ENCODE peak calls at places on chromosomes 1 and 21, in six cellular contexts. X is transverse colon, P is fibroblast of pulmonary artery, M is neural progenitor cell, A is heart left ventricle, U is tibial artery. D is an unnamed sample.

GRCh38 chr1:30721311-30722174 is 1.8 kb downstream of the MATN1 start:
- DNase-seq in X (no peak), P (no peak), M (no peak), A (no peak), U (no peak), D (no peak)

GRCh38 chr1:236156512-236157208 is 14.3 kb downstream of the GPR137B start:
- DNase-seq in X (peak), P (no peak), M (no peak), A (no peak), U (no peak), D (peak)

GRCh38 chr1:211653329-211653728 is 22.1 kb downstream of the NEK2 start:
- DNase-seq in X (no peak), P (peak), M (no peak), A (no peak), U (no peak), D (no peak)

GRCh38 chr1:22320703-22321344 is 130.8 kb upstream of the ZBTB40 start:
- DNase-seq in X (no peak), P (no peak), M (no peak), A (no peak), U (no peak), D (no peak)

GRCh38 chr1:161216945-161217712 is 2.0 kb downstream of the FCER1G start:
- DNase-seq in X (no peak), P (peak), M (no peak), A (no peak), U (no peak), D (peak)

GRCh38 chr1:93180723-93181613 is at the start of gene CCDC18:
- DNase-seq in X (no peak), P (peak), M (no peak), A (no peak), U (no peak), D (peak)

GRCh38 chr1:67970088-67970487 is 80.3 kb downstream of the DIRAS3 start:
- DNase-seq in X (no peak), P (peak), M (no peak), A (no peak), U (no peak), D (no peak)

GRCh38 chr1:113057006-113057405 is 16.0 kb upstream of the LRIG2 start:
- DNase-seq in X (peak), P (no peak), M (peak), A (no peak), U (no peak), D (no peak)

GRCh38 chr1:48006318-48006717 is 9.1 kb upstream of the TRABD2B start:
- DNase-seq in X (no peak), P (peak), M (no peak), A (no peak), U (no peak), D (no peak)

GRCh38 chr1:94805912-94806311 is 14.2 kb upstream of the SLC44A3 start:
- DNase-seq in X (peak), P (peak), M (peak), A (peak), U (no peak), D (peak)

GRCh38 chr1:54095543-54096286 is 42.3 kb downstream of the TCEANC2 start:
- DNase-seq in X (no peak), P (no peak), M (no peak), A (no peak), U (no peak), D (no peak)

GRCh38 chr1:118987431-118988185 is 535 bp downstream of the TBX15 start:
- DNase-seq in X (no peak), P (no peak), M (peak), A (no peak), U (peak), D (peak)

GRCh38 chr1:234836786-234837185 is 226.8 kb upstream of the IRF2BP2 start:
- DNase-seq in X (no peak), P (no peak), M (no peak), A (no peak), U (no peak), D (no peak)

GRCh38 chr1:150150511-150151021 is 850 bp downstream of the PLEKHO1 start:
- DNase-seq in X (peak), P (no peak), M (peak), A (peak), U (peak), D (no peak)

GRCh38 chr21:30336596-30336995 is 898 bp downstream of the KRTAP27-1 start:
- DNase-seq in X (no peak), P (peak), M (no peak), A (no peak), U (no peak), D (no peak)

GRCh38 chr1:92749024-92749634 is 35.8 kb downstream of the EVI5 start:
- DNase-seq in X (peak), P (peak), M (peak), A (no peak), U (no peak), D (peak)

GRCh38 chr1:154463512-154463990 is 38.5 kb upstream of the TDRD10 start:
- DNase-seq in X (peak), P (no peak), M (no peak), A (no peak), U (peak), D (no peak)

GRCh38 chr1:43849670-43850069 is 83.9 kb upstream of the ARTN start:
- DNase-seq in X (no peak), P (no peak), M (no peak), A (no peak), U (no peak), D (no peak)

GRCh38 chr1:219189021-219189824 is 15.5 kb downstream of the LYPLAL1 start:
- DNase-seq in X (no peak), P (peak), M (no peak), A (no peak), U (no peak), D (peak)

GRCh38 chr1:59186656-59187055 is 110.2 kb upstream of the FGGY start:
- DNase-seq in X (no peak), P (peak), M (no peak), A (no peak), U (peak), D (no peak)

GRCh38 chr21:43609501-43610340 is 49.6 kb downstream of the HSF2BP start:
- DNase-seq in X (peak), P (peak), M (no peak), A (no peak), U (peak), D (no peak)

GRCh38 chr1:160876311-160876710 is 8.7 kb downstream of the ITLN1 start:
- DNase-seq in X (no peak), P (peak), M (no peak), A (no peak), U (no peak), D (no peak)

GRCh38 chr1:246651012-246651411 is 73.2 kb upstream of the SCCPDH start:
- DNase-seq in X (no peak), P (no peak), M (no peak), A (no peak), U (no peak), D (no peak)

GRCh38 chr1:54413295-54413694 is 7.1 kb upstream of the SSBP3 start:
- DNase-seq in X (peak), P (peak), M (no peak), A (peak), U (no peak), D (no peak)

GRCh38 chr1:17313910-17314309 is 5.9 kb downstream of the PADI4 start:
- DNase-seq in X (no peak), P (no peak), M (no peak), A (no peak), U (peak), D (no peak)

GRCh38 chr1:247487057-247487456 is 29.2 kb upstream of the OR2B11 start:
- DNase-seq in X (peak), P (peak), M (peak), A (no peak), U (no peak), D (peak)

GRCh38 chr1:12095822-12096263 is 32.7 kb downstream of the TNFRSF8 start:
- DNase-seq in X (no peak), P (peak), M (no peak), A (no peak), U (no peak), D (no peak)

GRCh38 chr21:36135391-36136094 is 664 bp downstream of the CBR3 start:
- DNase-seq in X (peak), P (peak), M (peak), A (peak), U (peak), D (peak)

GRCh38 chr1:206911064-206911663 is 10.6 kb downstream of the FCMR start:
- DNase-seq in X (no peak), P (peak), M (peak), A (no peak), U (peak), D (peak)

GRCh38 chr1:23923592-23924495 is 10.7 kb upstream of the CNR2 start:
- DNase-seq in X (no peak), P (no peak), M (no peak), A (no peak), U (peak), D (no peak)

GRCh38 chr1:102886638-102887037 is 221.7 kb downstream of the COL11A1 start:
- DNase-seq in X (no peak), P (no peak), M (no peak), A (no peak), U (no peak), D (no peak)

GRCh38 chr1:33195560-33195959 is 13.7 kb upstream of the TRIM62 start:
- DNase-seq in X (no peak), P (no peak), M (no peak), A (no peak), U (no peak), D (no peak)

GRCh38 chr1:164577291-164577690 is 18.3 kb downstream of the PBX1 start:
- DNase-seq in X (no peak), P (peak), M (no peak), A (no peak), U (no peak), D (no peak)

GRCh38 chr1:230255991-230256390 is 170.1 kb downstream of the PGBD5 start:
- DNase-seq in X (no peak), P (no peak), M (no peak), A (no peak), U (no peak), D (no peak)

GRCh38 chr1:219676012-219676770 is 63.3 kb upstream of the ZC3H11B start:
- DNase-seq in X (no peak), P (peak), M (no peak), A (no peak), U (no peak), D (no peak)

GRCh38 chr1:28928306-28928987 is 14.1 kb downstream of the EPB41 start:
- DNase-seq in X (no peak), P (no peak), M (no peak), A (no peak), U (no peak), D (no peak)

GRCh38 chr1:61079898-61080336 is 2.4 kb upstream of the NFIA start:
- DNase-seq in X (peak), P (peak), M (peak), A (peak), U (peak), D (no peak)

GRCh38 chr1:210483821-210484220 is 155.1 kb downstream of the HHAT start:
- DNase-seq in X (no peak), P (no peak), M (no peak), A (no peak), U (no peak), D (no peak)

GRCh38 chr1:6998267-6998666 is 213.0 kb downstream of the CAMTA1 start:
- DNase-seq in X (peak), P (no peak), M (peak), A (no peak), U (no peak), D (no peak)
- TF ChIP-seq CTCF in X (no peak), P (no peak), M (no peak), A (peak), U (no peak), D (no peak)

DNA sequence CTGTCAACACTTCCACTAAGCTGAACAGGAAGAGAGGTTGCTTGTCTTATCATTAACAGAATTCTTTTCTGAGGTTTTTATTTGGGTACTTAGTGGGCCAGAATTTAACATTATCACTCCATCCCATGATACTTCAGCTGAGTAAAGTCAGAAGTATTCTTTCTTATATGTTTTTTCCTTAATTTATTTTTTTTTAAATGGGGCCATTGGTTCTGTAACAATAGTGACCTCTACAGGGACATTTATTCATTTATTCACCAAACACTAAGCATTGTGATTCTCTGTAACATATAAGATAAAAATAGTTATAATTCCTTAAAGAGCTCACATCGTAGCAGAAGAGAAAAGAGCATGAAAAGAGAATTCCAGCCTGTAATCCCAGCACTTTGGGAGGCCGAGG is 9.8 kb downstream of the GREM2 start:
- DNase-seq in X (no peak), P (peak), M (no peak), A (no peak), U (no peak), D (no peak)
- TF ChIP-seq CTCF in X (no peak), P (peak), M (no peak), A (no peak), U (no peak), D (no peak)

DNA sequence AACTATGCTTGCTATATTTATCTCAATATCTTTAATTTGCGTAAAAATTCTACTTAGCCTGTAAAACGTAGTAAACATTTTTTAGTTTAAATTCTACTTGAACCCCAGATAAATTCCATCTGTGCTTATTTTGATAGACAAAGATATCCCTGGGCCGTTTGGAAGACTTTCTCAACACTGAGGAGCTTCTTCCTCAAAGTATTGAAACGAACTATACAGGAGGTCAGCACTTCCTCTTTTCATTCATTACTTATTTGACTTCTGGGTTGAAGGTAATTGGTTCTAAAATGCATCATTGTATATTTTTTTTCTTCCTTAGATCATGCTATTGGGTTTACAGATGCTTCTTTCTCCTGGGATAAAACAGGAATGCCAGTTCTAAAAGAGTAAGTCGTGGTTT is 74.7 kb downstream of the HSPA13 start:
- DNase-seq in X (no peak), P (no peak), M (no peak), A (no peak), U (no peak), D (no peak)
- TF ChIP-seq CTCF in X (no peak), P (no peak), M (no peak), A (no peak), U (no peak), D (no peak)

DNA sequence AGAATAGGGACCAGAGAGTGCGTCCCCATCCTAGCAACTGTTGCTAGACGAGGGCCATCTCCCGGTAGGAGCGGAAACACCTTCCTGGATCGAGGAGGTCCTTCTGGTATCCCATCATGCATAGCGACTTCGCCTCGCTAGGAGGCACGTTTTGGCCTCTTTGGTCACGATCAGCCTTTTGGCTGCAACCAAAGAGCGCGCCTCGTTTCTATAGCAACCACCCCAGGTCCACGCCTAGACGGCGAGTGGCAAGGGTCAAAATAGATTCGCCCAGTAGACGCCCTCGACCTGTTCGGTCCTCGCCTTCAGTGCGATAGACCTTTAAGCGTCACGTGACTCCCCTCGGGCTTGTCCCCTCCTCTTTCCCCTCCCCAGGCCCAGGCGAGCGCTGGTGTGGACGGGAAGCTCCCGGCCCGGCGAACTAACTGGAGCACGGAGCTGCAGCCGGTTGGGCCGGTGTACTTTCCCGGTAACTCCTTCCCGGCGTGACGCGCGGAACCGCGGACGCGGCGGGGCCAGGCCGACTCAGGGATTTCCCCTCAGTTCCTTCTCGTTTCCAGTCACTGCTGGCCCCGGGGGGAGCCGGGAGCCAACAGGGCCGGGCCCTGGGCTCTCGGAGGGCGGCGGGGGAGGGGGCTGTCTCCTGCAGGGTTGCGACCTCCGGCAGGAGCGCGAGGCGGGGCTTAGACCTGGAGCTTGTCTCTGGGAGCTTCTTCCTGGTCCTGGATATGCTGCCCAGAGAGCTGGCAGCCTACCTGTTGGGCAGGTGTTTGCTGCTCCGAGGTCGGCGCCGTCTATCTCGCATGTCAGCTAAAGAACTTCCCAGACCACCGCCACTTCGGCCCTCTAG is at the start of gene DNAJC16:
- DNase-seq in X (peak), P (peak), M (peak), A (peak), U (peak), D (peak)
- TF ChIP-seq CTCF in X (peak), P (peak), M (peak), A (no peak), U (peak), D (peak)

GRCh38 chr1:9110669-9111356 is 18.1 kb downstream of the GPR157 start:
- DNase-seq in X (peak), P (peak), M (peak), A (peak), U (peak), D (peak)
- TF ChIP-seq CTCF in X (peak), P (peak), M (peak), A (peak), U (peak), D (peak)

GRCh38 chr21:32742470-32742869 is 14.7 kb upstream of the SYNJ1 start:
- DNase-seq in X (no peak), P (no peak), M (no peak), A (no peak), U (no peak), D (no peak)
- TF ChIP-seq CTCF in X (no peak), P (no peak), M (no peak), A (no peak), U (no peak), D (no peak)

GRCh38 chr1:6329392-6329791 is 64.2 kb downstream of the ACOT7 start:
- DNase-seq in X (peak), P (peak), M (no peak), A (no peak), U (no peak), D (no peak)

GRCh38 chr1:6321205-6321604 is 60.3 kb upstream of the GPR153 start:
- DNase-seq in X (no peak), P (no peak), M (no peak), A (no peak), U (no peak), D (no peak)

GRCh38 chr1:6322161-6322560 is 61.3 kb upstream of the GPR153 start:
- DNase-seq in X (no peak), P (no peak), M (no peak), A (no peak), U (no peak), D (no peak)

GRCh38 chr1:6328696-6329095 is 64.9 kb downstream of the ACOT7 start:
- DNase-seq in X (no peak), P (no peak), M (no peak), A (no peak), U (no peak), D (no peak)

DNA sequence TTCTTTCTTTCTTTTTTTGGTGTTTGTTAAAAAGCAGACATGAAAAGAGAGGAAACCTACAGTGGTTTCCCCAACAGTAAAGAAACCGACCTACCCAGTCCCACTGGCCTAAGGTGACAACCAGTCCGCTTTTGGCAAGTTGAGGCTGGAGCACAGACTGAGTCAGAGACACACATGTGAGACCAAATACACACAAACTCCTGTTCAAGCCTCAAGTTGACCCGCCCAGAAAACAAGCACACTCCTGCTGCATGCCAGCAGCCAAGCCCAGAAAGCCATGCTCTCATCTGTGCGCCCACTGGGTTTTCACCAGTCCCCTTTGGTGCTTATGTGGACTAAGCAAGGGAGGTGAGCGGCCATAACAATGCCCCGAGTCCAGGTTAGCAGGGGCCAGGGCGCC is 64.6 kb upstream of the GPR153 start:
- DNase-seq in X (no peak), P (no peak), M (no peak), A (no peak), U (no peak), D (no peak)
- TF ChIP-seq CTCF in X (no peak), P (no peak), M (no peak), A (no peak), U (no peak), D (no peak)

DNA sequence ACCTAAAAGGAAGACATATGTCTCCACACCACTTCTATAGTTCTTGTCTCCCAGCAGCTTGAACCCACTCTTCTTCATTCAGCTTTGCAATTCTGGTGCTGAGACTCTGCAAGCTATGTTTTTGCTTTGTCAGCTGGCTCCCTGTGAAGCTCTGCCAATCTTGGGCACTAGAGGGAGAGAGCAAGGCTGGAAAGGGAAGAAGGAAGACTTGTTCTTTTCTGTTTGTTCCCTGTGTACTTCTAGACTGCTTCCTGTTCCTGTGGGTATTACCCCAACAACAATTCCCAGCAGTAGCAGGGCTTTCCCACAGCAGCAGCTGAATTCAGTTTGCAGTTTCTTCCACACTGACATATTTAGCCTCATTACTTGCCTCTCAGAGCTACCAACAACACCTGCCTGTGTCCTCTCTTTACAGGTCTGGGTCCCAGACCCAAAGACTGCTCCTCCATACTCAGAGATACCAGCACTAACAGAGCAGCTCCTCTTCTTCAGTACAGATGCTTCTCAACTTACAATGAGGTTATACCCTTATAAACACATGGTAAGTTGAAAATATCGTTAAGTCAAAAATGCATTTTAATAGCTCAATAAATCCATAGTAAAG is 275.2 kb upstream of the NEGR1 start:
- DNase-seq in X (no peak), P (peak), M (peak), A (no peak), U (no peak), D (no peak)
- TF ChIP-seq CTCF in X (no peak), P (peak), M (peak), A (no peak), U (no peak), D (no peak)

GRCh38 chr1:101043776-101044175 is 18.2 kb upstream of the DPH5 start:
- DNase-seq in X (no peak), P (peak), M (no peak), A (no peak), U (no peak), D (no peak)
- TF ChIP-seq CTCF in X (no peak), P (peak), M (no peak), A (no peak), U (no peak), D (no peak)